ENCODE peak calls at places on chromosome 20, in four cellular contexts. One of them, this sample, is unnamed.

GRCh38 chr20:8152183-8152582 is 20.1 kb downstream of the PLCB1 start:
- DNase-seq in fibroblast of the aortic adventitia: peak
- DNase-seq in amygdala: no peak
- DNase-seq in stimulated activated CD8-positive, alpha-beta memory T cell treated with anti-CD3 and anti-CD28 coated beads, Interleukin-7, amount 100 ng/mL, for 1 hour: no peak
- DNase-seq in this sample: no peak

GRCh38 chr20:47235111-47235510 is 121.4 kb downstream of the ZMYND8 start:
- DNase-seq in stimulated activated CD8-positive, alpha-beta memory T cell treated with anti-CD3 and anti-CD28 coated beads, Interleukin-7, amount 100 ng/mL, for 1 hour: no peak
- DNase-seq in fibroblast of the aortic adventitia: no peak
- DNase-seq in amygdala: no peak
- DNase-seq in this sample: no peak

GRCh38 chr20:53174454-53174853 is 202.3 kb downstream of the TSHZ2 start:
- DNase-seq in amygdala: no peak
- DNase-seq in fibroblast of the aortic adventitia: no peak
- DNase-seq in stimulated activated CD8-positive, alpha-beta memory T cell treated with anti-CD3 and anti-CD28 coated beads, Interleukin-7, amount 100 ng/mL, for 1 hour: no peak
- DNase-seq in this sample: no peak

GRCh38 chr20:32314768-32315167 is 37.3 kb downstream of the KIF3B start:
- DNase-seq in amygdala: no peak
- DNase-seq in fibroblast of the aortic adventitia: no peak
- DNase-seq in stimulated activated CD8-positive, alpha-beta memory T cell treated with anti-CD3 and anti-CD28 coated beads, Interleukin-7, amount 100 ng/mL, for 1 hour: no peak
- DNase-seq in this sample: no peak

GRCh38 chr20:10963717-10964266 is 290.0 kb upstream of the JAG1 start:
- DNase-seq in stimulated activated CD8-positive, alpha-beta memory T cell treated with anti-CD3 and anti-CD28 coated beads, Interleukin-7, amount 100 ng/mL, for 1 hour: no peak
- DNase-seq in amygdala: no peak
- DNase-seq in fibroblast of the aortic adventitia: no peak
- DNase-seq in this sample: no peak

GRCh38 chr20:2624190-2624589 is 28.2 kb upstream of the NOP56 start:
- DNase-seq in stimulated activated CD8-positive, alpha-beta memory T cell treated with anti-CD3 and anti-CD28 coated beads, Interleukin-7, amount 100 ng/mL, for 1 hour: no peak
- DNase-seq in fibroblast of the aortic adventitia: peak
- DNase-seq in amygdala: no peak
- DNase-seq in this sample: no peak

GRCh38 chr20:25177890-25178321 is 17.6 kb upstream of the ENTPD6 start:
- DNase-seq in stimulated activated CD8-positive, alpha-beta memory T cell treated with anti-CD3 and anti-CD28 coated beads, Interleukin-7, amount 100 ng/mL, for 1 hour: no peak
- DNase-seq in fibroblast of the aortic adventitia: peak
- DNase-seq in amygdala: no peak
- DNase-seq in this sample: no peak

GRCh38 chr20:44730441-44730840 is 15.2 kb upstream of the KCNK15 start:
- DNase-seq in amygdala: no peak
- DNase-seq in fibroblast of the aortic adventitia: peak
- DNase-seq in stimulated activated CD8-positive, alpha-beta memory T cell treated with anti-CD3 and anti-CD28 coated beads, Interleukin-7, amount 100 ng/mL, for 1 hour: no peak
- DNase-seq in this sample: no peak

GRCh38 chr20:6104493-6105188 is 18.2 kb downstream of the FERMT1 start:
- DNase-seq in fibroblast of the aortic adventitia: peak
- DNase-seq in stimulated activated CD8-positive, alpha-beta memory T cell treated with anti-CD3 and anti-CD28 coated beads, Interleukin-7, amount 100 ng/mL, for 1 hour: no peak
- DNase-seq in amygdala: no peak
- DNase-seq in this sample: no peak

GRCh38 chr20:48787861-48788375 is 39.9 kb downstream of the PREX1 start:
- DNase-seq in amygdala: peak
- DNase-seq in fibroblast of the aortic adventitia: peak
- DNase-seq in stimulated activated CD8-positive, alpha-beta memory T cell treated with anti-CD3 and anti-CD28 coated beads, Interleukin-7, amount 100 ng/mL, for 1 hour: no peak
- DNase-seq in this sample: no peak

GRCh38 chr20:6636209-6637159 is 131.0 kb upstream of the BMP2 start:
- DNase-seq in stimulated activated CD8-positive, alpha-beta memory T cell treated with anti-CD3 and anti-CD28 coated beads, Interleukin-7, amount 100 ng/mL, for 1 hour: no peak
- DNase-seq in amygdala: no peak
- DNase-seq in fibroblast of the aortic adventitia: peak
- DNase-seq in this sample: no peak

GRCh38 chr20:63618291-63618980 is 8.5 kb downstream of the GMEB2 start:
- DNase-seq in amygdala: no peak
- DNase-seq in fibroblast of the aortic adventitia: no peak
- DNase-seq in stimulated activated CD8-positive, alpha-beta memory T cell treated with anti-CD3 and anti-CD28 coated beads, Interleukin-7, amount 100 ng/mL, for 1 hour: no peak
- DNase-seq in this sample: no peak

GRCh38 chr20:51412991-51413471 is 129.5 kb downstream of the NFATC2 start:
- DNase-seq in fibroblast of the aortic adventitia: no peak
- DNase-seq in stimulated activated CD8-positive, alpha-beta memory T cell treated with anti-CD3 and anti-CD28 coated beads, Interleukin-7, amount 100 ng/mL, for 1 hour: no peak
- DNase-seq in amygdala: no peak
- DNase-seq in this sample: peak

This sample was measured in substantia nigra.